ENCODE peak calls at places on chromosomes 3 and 15, in four cellular contexts. V is Panc1, T is HepG2, Q is GM12878. L is an unnamed sample.

GRCh38 chr3:168049366-168049974 is 46.3 kb downstream of the GOLIM4 start:
- DNase-seq in V (no peak), T (no peak), Q (no peak), L (no peak)

GRCh38 chr3:101842245-101842934 is 6.9 kb upstream of the NFKBIZ start:
- DNase-seq in V (no peak), T (no peak), Q (no peak), L (no peak)

GRCh38 chr3:185685231-185686035 is 99.3 kb downstream of the SENP2 start:
- DNase-seq in V (no peak), T (no peak), Q (no peak), L (no peak)

GRCh38 chr3:71581451-71581980 is 2.0 kb downstream of the FOXP1 start:
- DNase-seq in V (no peak), T (no peak), Q (no peak), L (no peak)

GRCh38 chr3:47847256-47847655 is 44.3 kb downstream of the DHX30 start:
- DNase-seq in V (no peak), T (no peak), Q (no peak), L (no peak)

GRCh38 chr3:109926376-109926775 is 589.0 kb upstream of the DPPA4 start:
- DNase-seq in V (no peak), T (no peak), Q (no peak), L (no peak)

GRCh38 chr15:74352393-74352910 is 15.0 kb downstream of the CYP11A1 start:
- DNase-seq in V (no peak), T (no peak), Q (no peak), L (no peak)

GRCh38 chr3:43769097-43769470 is 78.3 kb downstream of the ABHD5 start:
- DNase-seq in V (no peak), T (no peak), Q (no peak), L (no peak)

GRCh38 chr3:126270145-126270811 is 86.9 kb downstream of the KLF15 start:
- DNase-seq in V (no peak), T (no peak), Q (no peak), L (no peak)

GRCh38 chr3:9169326-9169725 is 80.1 kb downstream of the SRGAP3 start:
- DNase-seq in V (no peak), T (no peak), Q (no peak), L (no peak)

DNA sequence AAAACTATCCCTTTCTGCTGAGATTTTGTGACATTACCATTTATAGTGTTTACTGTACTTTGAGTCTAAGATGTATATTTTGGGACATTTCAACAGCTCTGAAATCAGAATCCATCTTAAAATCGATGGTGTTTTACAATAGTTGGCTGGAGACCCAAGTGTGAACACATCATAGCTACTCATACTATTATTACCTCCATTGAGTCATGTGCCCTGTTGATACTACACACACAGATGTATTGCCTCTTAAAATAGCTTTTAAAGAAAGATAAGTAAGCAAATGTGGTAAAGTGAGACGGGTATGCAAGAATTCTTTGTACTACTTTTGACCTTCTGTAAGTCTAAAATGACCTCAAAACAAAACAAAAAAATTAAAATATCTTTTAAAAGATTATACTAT is 6.7 kb downstream of the LMOD3 start:
- DNase-seq in V (no peak), T (no peak), Q (no peak), L (no peak)
- TF ChIP-seq SIN3A in V (no peak), T (no peak), Q (no peak), L (no peak)

DNA sequence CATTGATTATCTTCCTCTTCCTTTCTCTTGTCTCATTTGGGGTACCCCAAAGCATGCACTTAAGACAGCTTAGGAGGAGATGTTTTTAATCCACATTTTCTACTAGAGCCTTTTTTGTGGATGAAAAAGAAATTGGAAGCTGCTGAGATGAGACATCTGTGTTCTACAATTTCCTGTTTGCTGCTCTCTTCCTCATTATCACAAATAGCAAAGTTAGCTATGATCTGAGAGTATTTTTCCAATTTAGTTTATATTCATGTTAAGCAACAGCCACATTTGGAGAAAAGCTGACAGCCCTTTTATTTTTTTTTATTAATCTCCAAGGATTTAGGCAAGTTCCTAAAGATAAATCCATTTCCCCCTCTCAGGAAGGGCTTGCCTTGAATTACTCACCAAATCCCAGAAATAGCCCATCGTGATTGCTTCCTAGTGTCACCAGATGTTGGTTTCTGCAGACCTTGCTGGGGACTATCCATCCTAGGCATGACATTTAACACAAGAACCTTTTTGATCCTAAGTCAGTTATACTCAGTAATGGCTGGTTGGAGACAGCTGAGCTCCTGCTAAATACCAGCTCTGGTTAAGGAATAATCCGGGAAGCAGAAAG is 70.8 kb upstream of the FILIP1L start:
- DNase-seq in V (no peak), T (no peak), Q (no peak), L (no peak)
- TF ChIP-seq SIN3A in V (no peak), T (no peak), Q (no peak), L (no peak)

DNA sequence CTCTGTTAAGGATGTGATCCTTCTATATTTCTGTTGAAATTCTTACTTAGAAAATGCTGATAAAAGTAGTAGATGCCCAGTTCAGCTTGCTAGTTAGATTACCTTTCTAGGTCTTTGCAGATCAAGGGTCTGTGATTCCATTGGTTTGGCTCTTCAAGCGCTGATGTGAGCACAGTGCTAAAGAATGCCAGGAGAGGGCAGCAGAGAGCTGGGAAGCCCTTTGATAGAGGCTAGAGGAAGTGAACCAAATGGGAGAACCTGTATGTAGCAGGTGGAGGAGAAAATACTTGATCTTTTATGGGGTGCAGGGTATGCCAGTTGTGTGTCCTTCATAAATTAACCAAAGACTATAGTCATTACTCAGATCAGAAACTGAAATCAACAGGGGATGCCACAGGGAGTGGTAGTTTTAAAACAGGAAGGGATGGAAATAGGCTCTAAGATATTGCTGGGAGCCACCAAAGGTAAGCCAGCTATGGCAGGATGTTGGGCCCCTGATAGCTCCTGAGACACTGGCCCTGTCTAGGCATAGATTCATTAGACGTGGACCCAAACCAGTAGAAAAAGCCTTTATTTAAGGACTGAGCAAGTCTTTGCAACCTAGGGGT is 677.4 kb downstream of the SQOR start:
- DNase-seq in V (peak; percentile 36), T (peak; percentile 51), Q (peak; percentile 11), L (peak; percentile 8)
- TF ChIP-seq SIN3A in V (no peak), T (no peak), Q (no peak), L (no peak)

DNA sequence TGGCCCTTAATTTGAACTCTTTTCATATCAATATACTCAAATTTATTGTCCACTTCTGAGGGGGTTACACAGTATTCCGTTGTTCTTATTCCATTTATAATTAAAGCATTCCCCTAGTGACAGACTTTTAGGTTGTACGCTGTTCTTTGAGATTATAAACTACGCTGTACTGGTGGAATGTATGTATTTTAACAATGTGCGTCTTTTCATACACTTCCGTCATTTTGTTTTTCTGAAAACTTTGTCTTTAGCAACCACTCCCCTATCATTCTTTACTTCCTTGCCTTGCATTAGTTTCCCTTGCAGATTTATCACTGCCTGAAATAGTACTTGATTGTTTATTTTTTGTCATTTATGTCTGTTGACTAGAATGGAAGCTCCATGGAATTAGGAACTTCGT is 137.0 kb downstream of the THRB start:
- DNase-seq in V (no peak), T (no peak), Q (no peak), L (no peak)
- TF ChIP-seq SIN3A in V (no peak), T (no peak), Q (no peak), L (no peak)

DNA sequence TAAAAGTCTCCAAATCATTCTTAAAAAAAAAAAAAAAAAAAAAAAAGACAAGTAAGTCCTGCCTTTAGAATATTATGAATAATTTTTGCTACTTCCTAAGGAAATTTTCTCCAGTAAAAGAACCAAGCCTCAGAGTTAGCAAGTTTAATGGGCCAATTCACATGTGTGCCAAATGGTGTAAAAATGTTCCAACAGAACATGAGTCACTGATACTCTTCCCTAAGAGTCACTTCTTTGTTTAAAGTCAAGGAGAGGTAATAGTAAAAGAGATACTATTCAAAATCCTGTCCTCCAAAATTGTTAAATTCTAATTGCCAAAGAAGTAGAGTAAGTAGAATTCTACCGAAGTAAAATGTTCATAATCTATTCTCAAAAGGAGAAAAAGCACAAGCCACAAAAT is 17.7 kb upstream of the CPA3 start:
- DNase-seq in V (no peak), T (no peak), Q (no peak), L (no peak)
- TF ChIP-seq SIN3A in V (no peak), T (no peak), Q (no peak), L (no peak)

GRCh38 chr3:138717348-138717747 is 108.8 kb downstream of the FAIM start:
- DNase-seq in V (no peak), T (no peak), Q (peak; percentile 37), L (no peak)
- TF ChIP-seq SIN3A in V (no peak), T (no peak), Q (no peak), L (no peak)

GRCh38 chr15:42282926-42283325 is 9.7 kb upstream of the TMEM87A start:
- DNase-seq in V (no peak), T (no peak), Q (no peak), L (no peak)
- TF ChIP-seq SIN3A in V (no peak), T (no peak), Q (no peak), L (no peak)

L was measured in HCT116.